ENCODE peak calls at places on chromosomes 13 and 19, in five cellular contexts. One of them, this sample, is unnamed.

GRCh38 chr19:49664171-49665070 is 1.2 kb downstream of the IRF3 start:
- DNase-seq in CD8-positive, alpha-beta T cell: peak; percentile 95
- DNase-seq in mesendoderm: peak; percentile 92
- DNase-seq in breast epithelium: peak; percentile 93
- DNase-seq in esophagus squamous epithelium: peak; percentile 52
- DNase-seq in this sample: peak; percentile 97

GRCh38 chr13:105147481-105147880 is 1388.0 kb downstream of the EFNB2 start:
- DNase-seq in CD8-positive, alpha-beta T cell: no peak
- DNase-seq in mesendoderm: no peak
- DNase-seq in breast epithelium: no peak
- DNase-seq in esophagus squamous epithelium: no peak
- DNase-seq in this sample: no peak

GRCh38 chr19:35736913-35737886 is 5.1 kb downstream of the IGFLR1 start:
- DNase-seq in CD8-positive, alpha-beta T cell: no peak
- DNase-seq in mesendoderm: peak; percentile 18
- DNase-seq in breast epithelium: no peak
- DNase-seq in esophagus squamous epithelium: no peak
- DNase-seq in this sample: no peak

GRCh38 chr13:51797664-51798488 is 6.1 kb downstream of the DHRS12 start:
- DNase-seq in CD8-positive, alpha-beta T cell: no peak
- DNase-seq in mesendoderm: peak; percentile 94
- DNase-seq in breast epithelium: no peak
- DNase-seq in esophagus squamous epithelium: no peak
- DNase-seq in this sample: peak; percentile 80

GRCh38 chr13:108269601-108270328 is at the start of gene TNFSF13B:
- DNase-seq in CD8-positive, alpha-beta T cell: peak; percentile 66
- DNase-seq in mesendoderm: peak; percentile 74
- DNase-seq in breast epithelium: no peak
- DNase-seq in esophagus squamous epithelium: no peak
- DNase-seq in this sample: peak; percentile 69

GRCh38 chr19:12580180-12580694 is 29.0 kb upstream of the ZNF564 start:
- DNase-seq in CD8-positive, alpha-beta T cell: no peak
- DNase-seq in mesendoderm: no peak
- DNase-seq in breast epithelium: no peak
- DNase-seq in esophagus squamous epithelium: no peak
- DNase-seq in this sample: no peak

GRCh38 chr13:102903659-102904407 is 58.0 kb downstream of the ERCC5 start:
- DNase-seq in CD8-positive, alpha-beta T cell: no peak
- DNase-seq in mesendoderm: peak; percentile 20
- DNase-seq in breast epithelium: no peak
- DNase-seq in esophagus squamous epithelium: no peak
- DNase-seq in this sample: no peak

GRCh38 chr13:41060723-41061074 is 610 bp upstream of the WBP4 start:
- DNase-seq in CD8-positive, alpha-beta T cell: peak; percentile 88
- DNase-seq in mesendoderm: peak; percentile 87
- DNase-seq in breast epithelium: peak; percentile 82
- DNase-seq in esophagus squamous epithelium: peak; percentile 64
- DNase-seq in this sample: no peak

GRCh38 chr19:10334340-10335148 is 1.2 kb upstream of the RAVER1 start:
- DNase-seq in CD8-positive, alpha-beta T cell: no peak
- DNase-seq in mesendoderm: peak; percentile 92
- DNase-seq in breast epithelium: peak; percentile 98
- DNase-seq in esophagus squamous epithelium: peak; percentile 43
- DNase-seq in this sample: peak; percentile 98

GRCh38 chr19:15871570-15871969 is 26.3 kb downstream of the CYP4F2 start:
- DNase-seq in CD8-positive, alpha-beta T cell: peak; percentile 60
- DNase-seq in mesendoderm: peak; percentile 46
- DNase-seq in breast epithelium: no peak
- DNase-seq in esophagus squamous epithelium: no peak
- DNase-seq in this sample: peak; percentile 55

GRCh38 chr13:96075953-96076543 is 13.9 kb upstream of the HS6ST3 start:
- DNase-seq in CD8-positive, alpha-beta T cell: no peak
- DNase-seq in mesendoderm: peak; percentile 21
- DNase-seq in breast epithelium: no peak
- DNase-seq in esophagus squamous epithelium: no peak
- DNase-seq in this sample: no peak

GRCh38 chr19:861756-862528 is 2.5 kb downstream of the CFD start:
- DNase-seq in CD8-positive, alpha-beta T cell: peak; percentile 80
- DNase-seq in mesendoderm: peak; percentile 89
- DNase-seq in breast epithelium: no peak
- DNase-seq in esophagus squamous epithelium: no peak
- DNase-seq in this sample: peak; percentile 67

GRCh38 chr13:36712785-36713184 is 39.0 kb downstream of the SERTM1 start:
- DNase-seq in CD8-positive, alpha-beta T cell: no peak
- DNase-seq in mesendoderm: no peak
- DNase-seq in breast epithelium: no peak
- DNase-seq in esophagus squamous epithelium: no peak
- DNase-seq in this sample: no peak

GRCh38 chr19:37931941-37932655 is 25.1 kb downstream of the SIPA1L3 start:
- DNase-seq in CD8-positive, alpha-beta T cell: no peak
- DNase-seq in mesendoderm: peak; percentile 87
- DNase-seq in breast epithelium: peak; percentile 92
- DNase-seq in esophagus squamous epithelium: no peak
- DNase-seq in this sample: peak; percentile 89

GRCh38 chr19:4444765-4445741 is 12.5 kb downstream of the UBXN6 start:
- DNase-seq in CD8-positive, alpha-beta T cell: no peak
- DNase-seq in mesendoderm: no peak
- DNase-seq in breast epithelium: no peak
- DNase-seq in esophagus squamous epithelium: no peak
- DNase-seq in this sample: no peak

GRCh38 chr13:107203146-107203847 is 635.4 kb upstream of the ARGLU1 start:
- DNase-seq in CD8-positive, alpha-beta T cell: no peak
- DNase-seq in mesendoderm: peak; percentile 84
- DNase-seq in breast epithelium: no peak
- DNase-seq in esophagus squamous epithelium: no peak
- DNase-seq in this sample: no peak

GRCh38 chr13:77860621-77861020 is 58.0 kb downstream of the EDNRB start:
- DNase-seq in CD8-positive, alpha-beta T cell: no peak
- DNase-seq in mesendoderm: no peak
- DNase-seq in breast epithelium: no peak
- DNase-seq in esophagus squamous epithelium: no peak
- DNase-seq in this sample: no peak

DNA sequence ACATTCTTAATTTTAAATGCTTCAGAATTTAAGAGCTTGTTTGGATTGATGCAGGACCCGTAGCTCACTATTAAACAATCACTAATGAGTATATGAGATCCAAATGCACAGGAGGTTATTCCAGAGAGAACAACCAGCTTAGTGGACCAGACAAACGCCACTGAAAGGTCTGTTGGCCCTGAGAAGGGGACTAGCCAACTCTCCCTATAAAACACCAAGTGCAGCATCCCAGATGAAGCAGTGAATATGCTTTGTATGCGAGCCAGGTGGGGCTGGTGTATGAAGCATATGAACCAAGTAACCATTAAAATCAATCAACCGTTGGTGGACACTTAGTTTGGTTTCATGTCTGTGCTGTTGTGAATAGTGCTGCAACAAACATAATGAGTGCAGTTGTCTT is 9.8 kb upstream of the LILRB1 start:
- DNase-seq in CD8-positive, alpha-beta T cell: no peak
- DNase-seq in mesendoderm: no peak
- DNase-seq in breast epithelium: no peak
- DNase-seq in esophagus squamous epithelium: no peak
- DNase-seq in this sample: no peak
- H3K4me3 ChIP-seq in CD8-positive, alpha-beta T cell: no peak overlapping the region
- H3K4me3 ChIP-seq in mesendoderm: no peak overlapping the region
- H3K4me3 ChIP-seq in breast epithelium: no peak overlapping the region
- H3K4me3 ChIP-seq in esophagus squamous epithelium: no peak overlapping the region
- H3K4me3 ChIP-seq in this sample: no peak overlapping the region

DNA sequence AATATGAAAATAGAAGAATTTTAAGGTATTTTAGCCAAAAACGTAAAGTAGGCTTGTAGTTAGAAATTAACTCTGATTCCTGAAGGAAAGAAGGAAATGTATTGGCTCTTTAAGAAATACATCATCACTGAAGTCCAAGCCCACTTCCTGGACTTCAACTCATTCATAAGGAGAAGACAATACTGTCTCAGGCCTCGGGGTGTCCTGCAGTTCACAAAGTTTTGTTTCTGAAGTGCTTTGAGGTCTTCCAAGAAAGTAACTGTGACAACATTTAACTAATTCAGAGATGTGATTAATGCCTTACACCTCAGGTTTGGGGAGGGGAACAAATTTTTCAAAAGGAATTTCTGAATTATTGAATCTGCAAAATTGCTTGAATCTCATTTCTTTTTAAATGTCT is 65.8 kb upstream of the STARD13 start:
- DNase-seq in CD8-positive, alpha-beta T cell: no peak
- DNase-seq in mesendoderm: no peak
- DNase-seq in breast epithelium: no peak
- DNase-seq in esophagus squamous epithelium: no peak
- DNase-seq in this sample: no peak
- H3K27ac ChIP-seq in CD8-positive, alpha-beta T cell: no peak overlapping the region
- H3K27ac ChIP-seq in mesendoderm: no peak overlapping the region
- H3K27ac ChIP-seq in breast epithelium: no peak overlapping the region
- H3K27ac ChIP-seq in esophagus squamous epithelium: peak overlapping the region; percentile 89
- H3K27ac ChIP-seq in this sample: no peak overlapping the region

GRCh38 chr19:2250765-2251576 is 1.8 kb downstream of the AMH start:
- DNase-seq in CD8-positive, alpha-beta T cell: no peak
- DNase-seq in mesendoderm: no peak
- DNase-seq in breast epithelium: no peak
- DNase-seq in esophagus squamous epithelium: no peak
- DNase-seq in this sample: no peak
- H3K4me3 ChIP-seq in CD8-positive, alpha-beta T cell: no peak overlapping the region
- H3K4me3 ChIP-seq in mesendoderm: no peak overlapping the region
- H3K4me3 ChIP-seq in breast epithelium: no peak overlapping the region
- H3K4me3 ChIP-seq in esophagus squamous epithelium: no peak overlapping the region
- H3K4me3 ChIP-seq in this sample: peak overlapping the region; percentile 38

GRCh38 chr13:109789262-109789661 is 2.9 kb upstream of the IRS2 start:
- DNase-seq in CD8-positive, alpha-beta T cell: no peak
- DNase-seq in mesendoderm: no peak
- DNase-seq in breast epithelium: no peak
- DNase-seq in esophagus squamous epithelium: no peak
- DNase-seq in this sample: no peak
- H3K27ac ChIP-seq in CD8-positive, alpha-beta T cell: no peak overlapping the region
- H3K27ac ChIP-seq in mesendoderm: no peak overlapping the region
- H3K27ac ChIP-seq in breast epithelium: peak overlapping the region; percentile 1
- H3K27ac ChIP-seq in esophagus squamous epithelium: no peak overlapping the region
- H3K27ac ChIP-seq in this sample: no peak overlapping the region

GRCh38 chr19:48348737-48349136 is 15.0 kb downstream of the TMEM143 start:
- DNase-seq in CD8-positive, alpha-beta T cell: no peak
- DNase-seq in mesendoderm: no peak
- DNase-seq in breast epithelium: no peak
- DNase-seq in esophagus squamous epithelium: no peak
- DNase-seq in this sample: no peak
- H3K4me3 ChIP-seq in CD8-positive, alpha-beta T cell: no peak overlapping the region
- H3K4me3 ChIP-seq in mesendoderm: no peak overlapping the region
- H3K4me3 ChIP-seq in breast epithelium: no peak overlapping the region
- H3K4me3 ChIP-seq in esophagus squamous epithelium: no peak overlapping the region
- H3K4me3 ChIP-seq in this sample: no peak overlapping the region

This sample was measured in Peyer's patch.